ENCODE peak calls at places on chromosomes 13 and 19, in five cellular contexts. B, G, R, J and L are unnamed samples.

GRCh38 chr19:56538254-56538760 is 441 bp upstream of the ZFP28 start:
- DNase-seq in B (peak; percentile 93), R (peak; percentile 95), J (peak; percentile 87), G (peak; percentile 90), L (peak; percentile 95)

GRCh38 chr19:19064811-19065745 is 1.3 kb downstream of the SLC25A42 start:
- DNase-seq in J (no peak), R (no peak), G (no peak), B (peak; percentile 22), L (no peak)

GRCh38 chr13:51240888-51241475 is 18.8 kb downstream of the FAM124A start:
- DNase-seq in G (no peak), R (no peak), B (peak; percentile 51), J (peak; percentile 22), L (no peak)

GRCh38 chr13:100235311-100235901 is 146.5 kb downstream of the PCCA start:
- DNase-seq in J (no peak), R (peak; percentile 31), B (peak; percentile 66), G (no peak), L (no peak)

GRCh38 chr19:47381121-47381520 is 32.0 kb downstream of the DHX34 start:
- DNase-seq in G (no peak), B (no peak), J (no peak), R (no peak), L (no peak)

GRCh38 chr13:51495300-51495699 is 42.5 kb upstream of the INTS6 start:
- DNase-seq in G (no peak), J (no peak), B (no peak), R (no peak), L (no peak)

GRCh38 chr19:17933414-17934129 is 757 bp downstream of the CCDC124 start:
- DNase-seq in G (no peak), J (no peak), R (no peak), B (peak; percentile 20), L (no peak)

GRCh38 chr13:80341771-80342271 is 895 bp upstream of the SPRY2 start:
- DNase-seq in B (peak; percentile 68), R (peak; percentile 64), J (peak; percentile 46), G (no peak), L (peak; percentile 81)

GRCh38 chr19:2490659-2491058 is 14.7 kb downstream of the GADD45B start:
- DNase-seq in B (no peak), J (no peak), G (no peak), R (no peak), L (no peak)

GRCh38 chr19:2487780-2488330 is 11.9 kb downstream of the GADD45B start:
- DNase-seq in R (no peak), B (no peak), J (no peak), G (no peak), L (no peak)

GRCh38 chr19:2487090-2487489 is 11.2 kb downstream of the GADD45B start:
- DNase-seq in R (no peak), J (no peak), G (no peak), B (no peak), L (no peak)

GRCh38 chr19:2488405-2488941 is 12.5 kb downstream of the GADD45B start:
- DNase-seq in B (no peak), J (no peak), G (no peak), R (no peak), L (no peak)

GRCh38 chr19:2488942-2489731 is 13.2 kb downstream of the GADD45B start:
- DNase-seq in B (peak; percentile 74), G (no peak), R (peak; percentile 50), J (no peak), L (no peak)
- H3K4me3 ChIP-seq in B (peak overlapping the region; percentile 31), G (peak overlapping the region; percentile 52), R (peak overlapping the region; percentile 58), J (peak overlapping the region; percentile 43), L (peak overlapping the region; percentile 75)

GRCh38 chr13:52833261-52833660 is 15.2 kb downstream of the PCDH8 start:
- DNase-seq in R (no peak), G (no peak), B (no peak), J (no peak), L (no peak)

GRCh38 chr13:52835071-52835793 is 13.2 kb downstream of the PCDH8 start:
- DNase-seq in J (no peak), R (no peak), B (no peak), G (no peak), L (no peak)

GRCh38 chr13:52832268-52832667 is 16.2 kb downstream of the PCDH8 start:
- DNase-seq in J (no peak), B (no peak), R (no peak), G (no peak), L (no peak)

GRCh38 chr13:52827839-52828238 is 20.6 kb downstream of the PCDH8 start:
- DNase-seq in B (no peak), R (no peak), J (no peak), G (no peak), L (no peak)

GRCh38 chr13:52830946-52831345 is 17.5 kb downstream of the PCDH8 start:
- DNase-seq in G (no peak), R (no peak), J (no peak), B (no peak), L (no peak)
- H3K27ac ChIP-seq in G (no peak overlapping the region), R (no peak overlapping the region), J (no peak overlapping the region), B (no peak overlapping the region), L (no peak overlapping the region)

GRCh38 chr19:1490311-1491113 is at the start of gene PCSK4:
- DNase-seq in G (peak; percentile 100), R (peak; percentile 100), J (peak; percentile 99), B (peak; percentile 99), L (peak; percentile 100)

GRCh38 chr19:1490020-1490310 is 185 bp downstream of the PCSK4 start:
- DNase-seq in G (no peak), R (no peak), B (no peak), J (no peak), L (peak; percentile 87)

GRCh38 chr19:1488282-1488601 is 1.9 kb downstream of the PCSK4 start:
- DNase-seq in B (no peak), G (no peak), R (no peak), J (no peak), L (no peak)

GRCh38 chr19:1491114-1491848 is at the start of gene REEP6:
- DNase-seq in J (no peak), R (no peak), G (no peak), B (no peak), L (no peak)

GRCh38 chr19:1489463-1489971 is 633 bp downstream of the PCSK4 start:
- DNase-seq in J (no peak), G (no peak), B (no peak), R (no peak), L (no peak)
- TF ChIP-seq CTCF in J (no peak), G (no peak), B (no peak), R (no peak), L (no peak)

DNA sequence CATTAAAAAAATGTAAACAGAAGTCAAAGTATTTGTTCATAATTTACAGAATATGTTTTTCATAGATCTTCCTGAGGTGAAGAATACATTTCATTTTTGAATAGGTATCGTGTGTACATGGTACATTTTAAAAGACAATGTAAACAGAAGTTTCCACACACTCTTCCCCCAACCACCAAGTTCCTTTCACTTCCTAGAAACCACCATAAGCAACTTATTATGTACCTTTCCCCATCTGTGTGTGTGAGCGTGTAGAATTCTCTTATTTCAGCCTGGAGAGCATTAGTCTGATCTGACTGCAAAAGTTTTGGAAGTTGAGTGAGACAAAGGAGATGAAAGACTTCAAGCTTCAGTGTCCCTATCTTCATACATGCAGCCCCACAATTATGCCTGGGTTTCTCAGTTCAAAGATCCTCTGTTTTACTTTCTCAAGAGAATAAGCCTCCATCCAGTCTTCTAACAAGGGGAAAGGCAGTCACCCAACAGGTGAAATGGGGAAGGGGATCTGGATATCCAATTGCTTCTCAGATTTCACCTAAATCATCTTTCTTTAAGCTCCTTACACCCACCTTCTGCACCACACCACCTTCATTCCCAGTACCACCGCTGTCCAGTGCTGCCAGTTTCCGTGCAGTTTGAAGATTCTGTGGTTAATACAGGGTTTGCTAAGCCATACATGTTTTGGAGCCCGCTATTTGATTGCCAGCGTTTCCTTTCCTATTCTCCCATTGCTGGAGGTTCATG is 2.1 kb downstream of the TEX30 start:
- DNase-seq in B (no peak), G (no peak), J (no peak), R (no peak), L (no peak)
- H3K4me3 ChIP-seq in B (no peak overlapping the region), G (no peak overlapping the region), J (no peak overlapping the region), R (no peak overlapping the region), L (no peak overlapping the region)

GRCh38 chr13:103299079-103299478 is 232.9 kb upstream of the SLC10A2 start:
- DNase-seq in J (no peak), B (no peak), R (no peak), G (no peak), L (no peak)
- H3K27ac ChIP-seq in J (no peak overlapping the region), B (no peak overlapping the region), R (no peak overlapping the region), G (no peak overlapping the region), L (no peak overlapping the region)

DNA sequence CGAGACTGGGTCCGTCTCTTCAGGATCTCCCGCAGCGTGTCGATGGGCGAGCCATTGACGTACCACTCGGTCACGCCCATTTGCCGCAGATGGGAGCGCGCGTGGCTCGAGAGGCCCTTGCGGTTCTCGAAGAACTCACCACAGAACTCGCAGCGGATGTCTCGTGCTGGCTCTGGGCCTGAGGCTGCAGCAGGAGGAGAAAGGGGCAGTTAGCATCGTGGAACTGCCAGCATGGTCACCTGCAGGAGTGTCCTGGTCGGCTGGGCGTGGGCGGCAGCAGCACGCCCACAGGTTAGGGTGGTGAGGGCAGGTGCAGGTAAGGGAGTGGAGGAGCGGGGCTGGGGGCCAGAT is 8.5 kb upstream of the AKAP8L start:
- DNase-seq in R (no peak), B (no peak), J (no peak), G (no peak), L (no peak)
- TF ChIP-seq CTCF in R (no peak), B (no peak), J (no peak), G (no peak), L (no peak)

GRCh38 chr19:1401138-1401888 is at the start of gene GAMT:
- DNase-seq in G (no peak), J (no peak), R (no peak), B (peak; percentile 42), L (no peak)
- H3K4me3 ChIP-seq in G (peak within 1 kb of the TSS; percentile 69), J (peak within 1 kb of the TSS; percentile 55), R (peak within 1 kb of the TSS; percentile 81), B (peak within 1 kb of the TSS; percentile 86), L (peak within 1 kb of the TSS; percentile 93)

GRCh38 chr19:7216373-7216902 is 77.8 kb downstream of the INSR start:
- DNase-seq in R (no peak), G (no peak), B (no peak), J (no peak), L (no peak)

GRCh38 chr19:7213628-7214328 is 80.4 kb downstream of the INSR start:
- DNase-seq in G (no peak), J (no peak), R (no peak), B (no peak), L (no peak)

GRCh38 chr19:7211191-7211988 is 82.8 kb downstream of the INSR start:
- DNase-seq in B (peak; percentile 85), J (no peak), G (no peak), R (peak; percentile 69), L (no peak)

GRCh38 chr19:7215176-7215575 is 79.0 kb downstream of the INSR start:
- DNase-seq in J (no peak), G (no peak), R (no peak), B (no peak), L (no peak)

GRCh38 chr19:7214329-7215089 is 79.7 kb downstream of the INSR start:
- DNase-seq in B (no peak), G (no peak), J (no peak), R (no peak), L (no peak)
- H3K27ac ChIP-seq in B (no peak overlapping the region), G (no peak overlapping the region), J (no peak overlapping the region), R (peak overlapping the region; percentile 14), L (no peak overlapping the region)